ENCODE peak calls at places on chromosomes 5 and 9, in nine cellular contexts. One of them, this sample, is unnamed.

GRCh38 chr9:136880651-136881050 is 5.7 kb upstream of the TRAF2 start:
- DNase-seq in iPS DF 6.9: no peak
- DNase-seq in amniotic stem cell: no peak
- DNase-seq in HTR-8/SVneo: no peak
- DNase-seq in stimulated activated naive B cell treated with anti-CD40 and anti-IgM and Interleukin-4, amounts not matched to agents 10 μg/mL and 1 μg/mL and 100 μg/mL, for 72 hours: no peak
- DNase-seq in ureter: no peak
- DNase-seq in NCI-H2029: no peak
- DNase-seq in lower lobe of right lung: no peak
- DNase-seq in activated CD4-positive, alpha-beta T cell treated with anti-CD3 and anti-CD28 coated beads, Interleukin-2, amount 50 U/mL, for 1 hour: no peak
- DNase-seq in this sample: no peak

GRCh38 chr5:159518361-159518760 is 188.1 kb upstream of the IL12B start:
- DNase-seq in iPS DF 6.9: no peak
- DNase-seq in amniotic stem cell: peak; percentile 13
- DNase-seq in HTR-8/SVneo: no peak
- DNase-seq in stimulated activated naive B cell treated with anti-CD40 and anti-IgM and Interleukin-4, amounts not matched to agents 10 μg/mL and 1 μg/mL and 100 μg/mL, for 72 hours: no peak
- DNase-seq in ureter: no peak
- DNase-seq in NCI-H2029: no peak
- DNase-seq in lower lobe of right lung: peak; percentile 69
- DNase-seq in activated CD4-positive, alpha-beta T cell treated with anti-CD3 and anti-CD28 coated beads, Interleukin-2, amount 50 U/mL, for 1 hour: no peak
- DNase-seq in this sample: peak; percentile 83

GRCh38 chr9:103757062-103757461 is 337.0 kb upstream of the SMC2 start:
- DNase-seq in iPS DF 6.9: no peak
- DNase-seq in amniotic stem cell: no peak
- DNase-seq in HTR-8/SVneo: no peak
- DNase-seq in stimulated activated naive B cell treated with anti-CD40 and anti-IgM and Interleukin-4, amounts not matched to agents 10 μg/mL and 1 μg/mL and 100 μg/mL, for 72 hours: no peak
- DNase-seq in ureter: no peak
- DNase-seq in NCI-H2029: no peak
- DNase-seq in lower lobe of right lung: no peak
- DNase-seq in activated CD4-positive, alpha-beta T cell treated with anti-CD3 and anti-CD28 coated beads, Interleukin-2, amount 50 U/mL, for 1 hour: no peak
- DNase-seq in this sample: no peak

GRCh38 chr9:114108016-114108833 is 9.1 kb upstream of the KIF12 start:
- DNase-seq in iPS DF 6.9: peak; percentile 76
- DNase-seq in amniotic stem cell: peak; percentile 46
- DNase-seq in HTR-8/SVneo: peak; percentile 78
- DNase-seq in stimulated activated naive B cell treated with anti-CD40 and anti-IgM and Interleukin-4, amounts not matched to agents 10 μg/mL and 1 μg/mL and 100 μg/mL, for 72 hours: peak; percentile 31
- DNase-seq in ureter: peak; percentile 81
- DNase-seq in NCI-H2029: peak; percentile 63
- DNase-seq in lower lobe of right lung: peak; percentile 77
- DNase-seq in activated CD4-positive, alpha-beta T cell treated with anti-CD3 and anti-CD28 coated beads, Interleukin-2, amount 50 U/mL, for 1 hour: peak; percentile 33
- DNase-seq in this sample: peak; percentile 87

GRCh38 chr9:89770779-89771178 is 166.0 kb downstream of the GADD45G start:
- DNase-seq in iPS DF 6.9: no peak
- DNase-seq in amniotic stem cell: no peak
- DNase-seq in HTR-8/SVneo: no peak
- DNase-seq in stimulated activated naive B cell treated with anti-CD40 and anti-IgM and Interleukin-4, amounts not matched to agents 10 μg/mL and 1 μg/mL and 100 μg/mL, for 72 hours: no peak
- DNase-seq in ureter: no peak
- DNase-seq in NCI-H2029: peak; percentile 32
- DNase-seq in lower lobe of right lung: no peak
- DNase-seq in activated CD4-positive, alpha-beta T cell treated with anti-CD3 and anti-CD28 coated beads, Interleukin-2, amount 50 U/mL, for 1 hour: no peak
- DNase-seq in this sample: no peak

GRCh38 chr5:114055810-114056476 is 305.9 kb upstream of the KCNN2 start:
- DNase-seq in iPS DF 6.9: no peak
- DNase-seq in amniotic stem cell: no peak
- DNase-seq in HTR-8/SVneo: no peak
- DNase-seq in stimulated activated naive B cell treated with anti-CD40 and anti-IgM and Interleukin-4, amounts not matched to agents 10 μg/mL and 1 μg/mL and 100 μg/mL, for 72 hours: no peak
- DNase-seq in ureter: no peak
- DNase-seq in NCI-H2029: no peak
- DNase-seq in lower lobe of right lung: peak; percentile 45
- DNase-seq in activated CD4-positive, alpha-beta T cell treated with anti-CD3 and anti-CD28 coated beads, Interleukin-2, amount 50 U/mL, for 1 hour: no peak
- DNase-seq in this sample: no peak

GRCh38 chr9:22169732-22170131 is 160.6 kb upstream of the CDKN2B start:
- DNase-seq in iPS DF 6.9: no peak
- DNase-seq in amniotic stem cell: no peak
- DNase-seq in HTR-8/SVneo: no peak
- DNase-seq in stimulated activated naive B cell treated with anti-CD40 and anti-IgM and Interleukin-4, amounts not matched to agents 10 μg/mL and 1 μg/mL and 100 μg/mL, for 72 hours: no peak
- DNase-seq in ureter: no peak
- DNase-seq in NCI-H2029: no peak
- DNase-seq in lower lobe of right lung: no peak
- DNase-seq in activated CD4-positive, alpha-beta T cell treated with anti-CD3 and anti-CD28 coated beads, Interleukin-2, amount 50 U/mL, for 1 hour: no peak
- DNase-seq in this sample: no peak

GRCh38 chr5:109826-110225 is 17.9 kb downstream of the PLEKHG4B start:
- DNase-seq in iPS DF 6.9: no peak
- DNase-seq in amniotic stem cell: no peak
- DNase-seq in HTR-8/SVneo: no peak
- DNase-seq in stimulated activated naive B cell treated with anti-CD40 and anti-IgM and Interleukin-4, amounts not matched to agents 10 μg/mL and 1 μg/mL and 100 μg/mL, for 72 hours: no peak
- DNase-seq in ureter: no peak
- DNase-seq in NCI-H2029: no peak
- DNase-seq in lower lobe of right lung: no peak
- DNase-seq in activated CD4-positive, alpha-beta T cell treated with anti-CD3 and anti-CD28 coated beads, Interleukin-2, amount 50 U/mL, for 1 hour: no peak
- DNase-seq in this sample: no peak

GRCh38 chr9:8895498-8896224 is 1096.1 kb upstream of the DMAC1 start:
- DNase-seq in iPS DF 6.9: no peak
- DNase-seq in amniotic stem cell: no peak
- DNase-seq in HTR-8/SVneo: no peak
- DNase-seq in stimulated activated naive B cell treated with anti-CD40 and anti-IgM and Interleukin-4, amounts not matched to agents 10 μg/mL and 1 μg/mL and 100 μg/mL, for 72 hours: no peak
- DNase-seq in ureter: no peak
- DNase-seq in NCI-H2029: no peak
- DNase-seq in lower lobe of right lung: no peak
- DNase-seq in activated CD4-positive, alpha-beta T cell treated with anti-CD3 and anti-CD28 coated beads, Interleukin-2, amount 50 U/mL, for 1 hour: no peak
- DNase-seq in this sample: no peak

GRCh38 chr9:123528521-123528920 is 172.5 kb downstream of the CRB2 start:
- DNase-seq in iPS DF 6.9: no peak
- DNase-seq in amniotic stem cell: no peak
- DNase-seq in HTR-8/SVneo: no peak
- DNase-seq in stimulated activated naive B cell treated with anti-CD40 and anti-IgM and Interleukin-4, amounts not matched to agents 10 μg/mL and 1 μg/mL and 100 μg/mL, for 72 hours: no peak
- DNase-seq in ureter: no peak
- DNase-seq in NCI-H2029: peak; percentile 34
- DNase-seq in lower lobe of right lung: no peak
- DNase-seq in activated CD4-positive, alpha-beta T cell treated with anti-CD3 and anti-CD28 coated beads, Interleukin-2, amount 50 U/mL, for 1 hour: no peak
- DNase-seq in this sample: no peak